ENCODE peak calls at places on chromosome X, in four cellular contexts. One of them, this sample, is unnamed.

GRCh38 chrX:130497531-130497930 is 95.7 kb downstream of the RBMX2 start:
- DNase-seq in WTC11: no peak
- DNase-seq in HepG2: no peak
- DNase-seq in K562: no peak
- DNase-seq in this sample: no peak

GRCh38 chrX:149494844-149495565 is 10.1 kb downstream of the IDS start:
- DNase-seq in WTC11: no peak
- DNase-seq in HepG2: peak
- DNase-seq in K562: no peak
- DNase-seq in this sample: peak

GRCh38 chrX:10656214-10656613 is 35.8 kb upstream of the MID1 start:
- DNase-seq in WTC11: no peak
- DNase-seq in HepG2: no peak
- DNase-seq in K562: no peak
- DNase-seq in this sample: no peak

GRCh38 chrX:119093991-119094741 is 21.4 kb downstream of the CT47C1 start:
- DNase-seq in WTC11: no peak
- DNase-seq in HepG2: peak
- DNase-seq in K562: no peak
- DNase-seq in this sample: peak

GRCh38 chrX:989959-990510 is 222.4 kb downstream of the CRLF2 start:
- DNase-seq in WTC11: no peak
- DNase-seq in HepG2: no peak
- DNase-seq in K562: peak
- DNase-seq in this sample: peak

GRCh38 chrX:23386726-23387125 is 52.1 kb downstream of the PTCHD1 start:
- DNase-seq in WTC11: no peak
- DNase-seq in HepG2: no peak
- DNase-seq in K562: no peak
- DNase-seq in this sample: no peak

GRCh38 chrX:25006586-25007058 is 9.1 kb downstream of the ARX start:
- DNase-seq in WTC11: no peak
- DNase-seq in HepG2: no peak
- DNase-seq in K562: no peak
- DNase-seq in this sample: no peak

GRCh38 chrX:45619290-45619689 is 418.6 kb upstream of the DIPK2B start:
- DNase-seq in WTC11: no peak
- DNase-seq in HepG2: no peak
- DNase-seq in K562: no peak
- DNase-seq in this sample: no peak

GRCh38 chrX:74249963-74250362 is 54.0 kb upstream of the ZCCHC13 start:
- DNase-seq in WTC11: peak
- DNase-seq in HepG2: no peak
- DNase-seq in K562: peak
- DNase-seq in this sample: peak

GRCh38 chrX:41198410-41198809 is 113.2 kb downstream of the USP9X start:
- DNase-seq in WTC11: no peak
- DNase-seq in HepG2: no peak
- DNase-seq in K562: no peak
- DNase-seq in this sample: no peak

GRCh38 chrX:4932790-4933189 is 1219.3 kb upstream of the PRKX start:
- DNase-seq in WTC11: no peak
- DNase-seq in HepG2: no peak
- DNase-seq in K562: no peak
- DNase-seq in this sample: peak

GRCh38 chrX:8726031-8726652 is 5.8 kb downstream of the ANOS1 start:
- DNase-seq in WTC11: no peak
- DNase-seq in HepG2: no peak
- DNase-seq in K562: no peak
- DNase-seq in this sample: no peak

GRCh38 chrX:13252726-13253125 is 67.1 kb downstream of the ATXN3L start:
- DNase-seq in WTC11: no peak
- DNase-seq in HepG2: no peak
- DNase-seq in K562: no peak
- DNase-seq in this sample: no peak

GRCh38 chrX:53089224-53089842 is 4.6 kb upstream of the KANTR start:
- DNase-seq in WTC11: peak
- DNase-seq in HepG2: no peak
- DNase-seq in K562: peak
- DNase-seq in this sample: peak

GRCh38 chrX:130118941-130119640 is 8.8 kb upstream of the ELF4 start:
- DNase-seq in WTC11: no peak
- DNase-seq in HepG2: no peak
- DNase-seq in K562: no peak
- DNase-seq in this sample: no peak

GRCh38 chrX:74925210-74926088 is at the start of gene NEXMIF:
- DNase-seq in WTC11: peak
- DNase-seq in HepG2: peak
- DNase-seq in K562: no peak
- DNase-seq in this sample: peak

GRCh38 chrX:111007238-111007637 is 88.8 kb upstream of the PAK3 start:
- DNase-seq in WTC11: no peak
- DNase-seq in HepG2: no peak
- DNase-seq in K562: no peak
- DNase-seq in this sample: no peak

GRCh38 chrX:44914532-44915198 is 41.7 kb downstream of the KDM6A start:
- DNase-seq in WTC11: no peak
- DNase-seq in HepG2: no peak
- DNase-seq in K562: no peak
- DNase-seq in this sample: no peak

GRCh38 chrX:10612215-10612614 is 8.2 kb downstream of the MID1 start:
- DNase-seq in WTC11: no peak
- DNase-seq in HepG2: no peak
- DNase-seq in K562: no peak
- DNase-seq in this sample: no peak

GRCh38 chrX:152072236-152072635 is 66.1 kb downstream of the MAGEA10 start:
- DNase-seq in WTC11: no peak
- DNase-seq in HepG2: peak
- DNase-seq in K562: peak
- DNase-seq in this sample: peak

GRCh38 chrX:19670854-19671620 is 155.7 kb upstream of the MAP3K15 start:
- DNase-seq in WTC11: peak
- DNase-seq in HepG2: peak
- DNase-seq in K562: no peak
- DNase-seq in this sample: peak

GRCh38 chrX:74579597-74580209 is 34.7 kb downstream of the RLIM start:
- DNase-seq in WTC11: no peak
- DNase-seq in HepG2: no peak
- DNase-seq in K562: no peak
- DNase-seq in this sample: no peak

GRCh38 chrX:34656467-34656841 is 631 bp downstream of the TMEM47 start:
- DNase-seq in WTC11: peak
- DNase-seq in HepG2: no peak
- DNase-seq in K562: no peak
- DNase-seq in this sample: no peak

GRCh38 chrX:119573840-119574393 is 446 bp upstream of the UBE2A start:
- DNase-seq in WTC11: no peak
- DNase-seq in HepG2: peak
- DNase-seq in K562: peak
- DNase-seq in this sample: peak

GRCh38 chrX:155744534-155744933 is 131.8 kb upstream of the TMLHE start:
- DNase-seq in WTC11: no peak
- DNase-seq in HepG2: no peak
- DNase-seq in K562: no peak
- DNase-seq in this sample: no peak

GRCh38 chrX:44305921-44306320 is 37.6 kb downstream of the EFHC2 start:
- DNase-seq in WTC11: no peak
- DNase-seq in HepG2: no peak
- DNase-seq in K562: no peak
- DNase-seq in this sample: no peak

GRCh38 chrX:6299724-6300123 is 71.1 kb upstream of the NLGN4X start:
- DNase-seq in WTC11: no peak
- DNase-seq in HepG2: no peak
- DNase-seq in K562: no peak
- DNase-seq in this sample: no peak

GRCh38 chrX:13177921-13178320 is 133.5 kb upstream of the FAM9C start:
- DNase-seq in WTC11: no peak
- DNase-seq in HepG2: no peak
- DNase-seq in K562: no peak
- DNase-seq in this sample: no peak

GRCh38 chrX:129346574-129346973 is 176.7 kb downstream of the SMARCA1 start:
- DNase-seq in WTC11: no peak
- DNase-seq in HepG2: no peak
- DNase-seq in K562: no peak
- DNase-seq in this sample: no peak

GRCh38 chrX:85365370-85365995 is 14.0 kb downstream of the POF1B start:
- DNase-seq in WTC11: no peak
- DNase-seq in HepG2: no peak
- DNase-seq in K562: no peak
- DNase-seq in this sample: no peak

GRCh38 chrX:48966796-48967579 is 4.7 kb downstream of the KCND1 start:
- DNase-seq in WTC11: no peak
- DNase-seq in HepG2: no peak
- DNase-seq in K562: no peak
- DNase-seq in this sample: no peak

DNA sequence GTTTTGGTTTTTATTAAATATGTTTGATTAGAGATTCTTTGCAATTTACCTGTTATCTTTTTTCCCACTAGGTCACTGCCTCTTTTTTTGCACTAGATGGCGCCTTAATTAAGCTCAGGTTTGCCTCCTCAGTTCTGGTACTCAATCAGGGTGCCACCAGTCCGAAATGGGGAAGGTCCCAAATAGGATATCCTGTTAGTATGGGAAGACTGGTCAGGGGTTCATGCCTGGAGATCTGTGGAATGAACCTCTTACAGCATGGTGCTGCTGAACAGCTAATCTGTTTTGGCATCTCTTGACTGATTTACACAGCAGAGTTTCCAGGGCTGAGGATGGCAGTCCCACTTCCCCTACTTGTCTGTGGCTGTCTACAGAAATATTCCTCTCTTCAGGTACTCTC is 24.2 kb upstream of the VSIG1 start:
- DNase-seq in WTC11: no peak
- DNase-seq in HepG2: no peak
- DNase-seq in K562: peak
- DNase-seq in this sample: no peak
- TF ChIP-seq HMGXB4 in WTC11: no peak
- TF ChIP-seq HMGXB4 in HepG2: no peak
- TF ChIP-seq HMGXB4 in K562: no peak
- TF ChIP-seq HMGXB4 in this sample: no peak

DNA sequence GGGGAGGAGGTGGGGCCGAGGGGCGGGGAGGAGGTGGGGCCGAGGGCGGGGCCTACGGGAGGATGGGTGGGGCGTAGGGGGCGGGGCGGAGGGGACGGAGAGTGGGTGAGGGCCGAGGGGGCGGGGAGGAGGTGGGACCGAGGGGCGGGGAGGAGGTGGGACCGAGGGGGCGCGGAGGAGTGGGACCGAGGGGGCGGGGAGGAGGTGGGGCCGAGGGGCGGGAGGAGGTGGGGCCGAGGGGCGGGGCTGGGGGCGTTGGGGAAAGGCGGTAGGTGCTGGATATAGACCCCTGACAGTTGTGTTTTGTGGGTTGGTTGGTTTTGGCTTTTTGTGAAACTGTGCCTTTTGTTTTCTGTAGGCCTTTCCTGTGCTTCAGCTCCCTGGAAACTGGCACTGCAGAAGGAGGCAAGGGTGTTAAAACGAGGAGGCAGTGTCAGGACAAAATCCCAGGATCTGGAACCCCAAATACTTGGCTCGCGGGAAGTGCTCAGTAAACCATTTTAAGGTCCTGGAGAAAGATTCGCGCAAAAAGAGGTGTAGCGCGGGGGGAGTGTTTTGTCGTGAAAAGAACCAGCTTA is 580 bp upstream of the MMGT1 start:
- DNase-seq in WTC11: peak
- DNase-seq in HepG2: peak
- DNase-seq in K562: peak
- DNase-seq in this sample: peak
- TF ChIP-seq HMGXB4 in WTC11: no peak
- TF ChIP-seq HMGXB4 in HepG2: no peak
- TF ChIP-seq HMGXB4 in K562: no peak
- TF ChIP-seq HMGXB4 in this sample: no peak

GRCh38 chrX:27883468-27884092 is 75.8 kb downstream of the MAGEB10 start:
- DNase-seq in WTC11: no peak
- DNase-seq in HepG2: no peak
- DNase-seq in K562: no peak
- DNase-seq in this sample: no peak

GRCh38 chrX:27884654-27885053 is 76.9 kb downstream of the MAGEB10 start:
- DNase-seq in WTC11: peak
- DNase-seq in HepG2: no peak
- DNase-seq in K562: no peak
- DNase-seq in this sample: no peak

GRCh38 chrX:27878862-27879261 is 71.1 kb downstream of the MAGEB10 start:
- DNase-seq in WTC11: no peak
- DNase-seq in HepG2: no peak
- DNase-seq in K562: no peak
- DNase-seq in this sample: no peak

DNA sequence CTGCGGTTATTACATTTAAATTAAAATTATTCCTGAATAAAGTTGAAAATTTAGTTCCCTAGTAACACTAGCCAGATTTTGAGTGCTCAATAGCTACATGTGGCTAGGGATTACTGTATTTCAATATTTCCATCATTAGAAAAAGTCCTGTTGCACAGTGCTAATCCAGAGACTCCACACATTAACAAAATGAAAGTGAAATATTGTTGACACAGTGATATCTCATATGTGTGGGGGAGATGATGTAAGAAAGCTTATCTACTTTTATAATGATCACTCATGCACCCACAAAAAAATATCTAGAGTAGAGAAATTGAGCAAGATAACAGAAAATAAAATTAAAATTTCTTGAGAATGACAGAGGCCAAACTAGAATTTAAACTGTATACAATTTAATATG is 74.9 kb downstream of the MAGEB10 start:
- DNase-seq in WTC11: no peak
- DNase-seq in HepG2: no peak
- DNase-seq in K562: no peak
- DNase-seq in this sample: no peak
- TF ChIP-seq HMGXB4 in WTC11: no peak
- TF ChIP-seq HMGXB4 in HepG2: no peak
- TF ChIP-seq HMGXB4 in K562: no peak
- TF ChIP-seq HMGXB4 in this sample: no peak

GRCh38 chrX:30910124-30910860 is 21.2 kb upstream of the TAB3 start:
- DNase-seq in WTC11: no peak
- DNase-seq in HepG2: no peak
- DNase-seq in K562: peak
- DNase-seq in this sample: no peak

GRCh38 chrX:30904632-30905031 is 15.6 kb upstream of the TAB3 start:
- DNase-seq in WTC11: no peak
- DNase-seq in HepG2: no peak
- DNase-seq in K562: no peak
- DNase-seq in this sample: no peak

GRCh38 chrX:30904186-30904585 is 15.1 kb upstream of the TAB3 start:
- DNase-seq in WTC11: no peak
- DNase-seq in HepG2: peak
- DNase-seq in K562: no peak
- DNase-seq in this sample: no peak

GRCh38 chrX:30905325-30905724 is 16.3 kb upstream of the TAB3 start:
- DNase-seq in WTC11: no peak
- DNase-seq in HepG2: no peak
- DNase-seq in K562: peak
- DNase-seq in this sample: no peak

DNA sequence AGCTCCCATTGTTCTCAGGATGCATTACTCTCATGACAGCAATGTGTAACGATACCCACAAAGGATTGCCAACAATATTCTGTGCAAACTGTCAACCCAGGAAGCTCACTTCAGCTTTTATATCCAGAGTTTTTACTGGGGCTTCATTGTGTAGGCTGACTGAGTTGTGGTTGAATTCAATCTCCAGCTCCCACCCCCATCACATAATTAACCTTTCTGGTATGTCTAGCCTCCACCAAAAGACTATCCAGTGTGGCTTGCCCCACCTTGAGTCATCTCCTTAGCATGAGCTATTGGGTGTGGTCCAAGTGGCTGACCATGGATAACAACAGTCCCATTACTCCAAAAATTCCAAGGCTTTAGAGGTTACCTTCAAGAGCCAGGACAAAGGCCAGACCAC is 17.7 kb upstream of the TAB3 start:
- DNase-seq in WTC11: no peak
- DNase-seq in HepG2: no peak
- DNase-seq in K562: peak
- DNase-seq in this sample: no peak
- TF ChIP-seq HMGXB4 in WTC11: no peak
- TF ChIP-seq HMGXB4 in HepG2: no peak
- TF ChIP-seq HMGXB4 in K562: no peak
- TF ChIP-seq HMGXB4 in this sample: no peak

This sample was measured in A549.